ENCODE peak calls at places on chromosomes 16 and 17, in four cellular contexts. One of them, this sample, is unnamed. For H3K9me3, the result is how much of the 10 kb centered on the place peaks cover.

GRCh38 chr16:49828545-49829267 is 27.2 kb downstream of the ZNF423 start:
- DNase-seq in H1: no peak
- DNase-seq in HepG2: no peak
- DNase-seq in GM12878: no peak
- DNase-seq in this sample: no peak

GRCh38 chr17:30376621-30377452 is 1.9 kb upstream of the CPD start:
- DNase-seq in H1: no peak
- DNase-seq in HepG2: peak
- DNase-seq in GM12878: peak
- DNase-seq in this sample: no peak

GRCh38 chr17:45666641-45667040 is 117.5 kb upstream of the CRHR1 start:
- DNase-seq in H1: no peak
- DNase-seq in HepG2: no peak
- DNase-seq in GM12878: no peak
- DNase-seq in this sample: no peak

GRCh38 chr16:89093602-89094251 is at the start of gene ACSF3:
- DNase-seq in H1: no peak
- DNase-seq in HepG2: no peak
- DNase-seq in GM12878: no peak
- DNase-seq in this sample: no peak

GRCh38 chr17:2798679-2799078 is 2.4 kb downstream of the RAP1GAP2 start:
- DNase-seq in H1: no peak
- DNase-seq in HepG2: no peak
- DNase-seq in GM12878: no peak
- DNase-seq in this sample: no peak

GRCh38 chr17:36188891-36189306 is 7.7 kb downstream of the CCL3L1 start:
- DNase-seq in H1: no peak
- DNase-seq in HepG2: no peak
- DNase-seq in GM12878: peak
- DNase-seq in this sample: no peak

GRCh38 chr16:17343028-17343427 is 127.7 kb downstream of the XYLT1 start:
- DNase-seq in H1: no peak
- DNase-seq in HepG2: no peak
- DNase-seq in GM12878: peak
- DNase-seq in this sample: no peak

GRCh38 chr16:69564845-69565610 is 738 bp upstream of the NFAT5 start:
- DNase-seq in H1: no peak
- DNase-seq in HepG2: no peak
- DNase-seq in GM12878: no peak
- DNase-seq in this sample: no peak

GRCh38 chr17:57294629-57295501 is 38.5 kb downstream of the MSI2 start:
- DNase-seq in H1: no peak
- DNase-seq in HepG2: peak
- DNase-seq in GM12878: no peak
- DNase-seq in this sample: no peak

GRCh38 chr17:44878627-44879221 is 20.5 kb downstream of the EFTUD2 start:
- DNase-seq in H1: no peak
- DNase-seq in HepG2: peak
- DNase-seq in GM12878: no peak
- DNase-seq in this sample: no peak

GRCh38 chr17:44776628-44777393 is 18.0 kb downstream of the ADAM11 start:
- DNase-seq in H1: no peak
- DNase-seq in HepG2: no peak
- DNase-seq in GM12878: no peak
- DNase-seq in this sample: no peak

GRCh38 chr17:77235370-77236080 is 94.8 kb downstream of the SEC14L1 start:
- DNase-seq in H1: no peak
- DNase-seq in HepG2: no peak
- DNase-seq in GM12878: peak
- DNase-seq in this sample: no peak

GRCh38 chr16:46914556-46915201 is 30.5 kb downstream of the GPT2 start:
- DNase-seq in H1: no peak
- DNase-seq in HepG2: no peak
- DNase-seq in GM12878: no peak
- DNase-seq in this sample: no peak

GRCh38 chr17:42378597-42379594 is 9.3 kb downstream of the STAT3 start:
- DNase-seq in H1: no peak
- DNase-seq in HepG2: no peak
- DNase-seq in GM12878: peak
- DNase-seq in this sample: no peak

GRCh38 chr16:83934684-83934977 is 18.4 kb upstream of the OSGIN1 start:
- DNase-seq in H1: no peak
- DNase-seq in HepG2: no peak
- DNase-seq in GM12878: no peak
- DNase-seq in this sample: no peak

GRCh38 chr16:83932955-83933673 is 19.9 kb upstream of the OSGIN1 start:
- DNase-seq in H1: no peak
- DNase-seq in HepG2: no peak
- DNase-seq in GM12878: no peak
- DNase-seq in this sample: no peak

GRCh38 chr16:83935005-83935857 is 17.8 kb upstream of the OSGIN1 start:
- DNase-seq in H1: no peak
- DNase-seq in HepG2: no peak
- DNase-seq in GM12878: no peak
- DNase-seq in this sample: no peak

GRCh38 chr16:83935858-83936255 is 17.2 kb upstream of the OSGIN1 start:
- DNase-seq in H1: no peak
- DNase-seq in HepG2: no peak
- DNase-seq in GM12878: no peak
- DNase-seq in this sample: no peak

DNA sequence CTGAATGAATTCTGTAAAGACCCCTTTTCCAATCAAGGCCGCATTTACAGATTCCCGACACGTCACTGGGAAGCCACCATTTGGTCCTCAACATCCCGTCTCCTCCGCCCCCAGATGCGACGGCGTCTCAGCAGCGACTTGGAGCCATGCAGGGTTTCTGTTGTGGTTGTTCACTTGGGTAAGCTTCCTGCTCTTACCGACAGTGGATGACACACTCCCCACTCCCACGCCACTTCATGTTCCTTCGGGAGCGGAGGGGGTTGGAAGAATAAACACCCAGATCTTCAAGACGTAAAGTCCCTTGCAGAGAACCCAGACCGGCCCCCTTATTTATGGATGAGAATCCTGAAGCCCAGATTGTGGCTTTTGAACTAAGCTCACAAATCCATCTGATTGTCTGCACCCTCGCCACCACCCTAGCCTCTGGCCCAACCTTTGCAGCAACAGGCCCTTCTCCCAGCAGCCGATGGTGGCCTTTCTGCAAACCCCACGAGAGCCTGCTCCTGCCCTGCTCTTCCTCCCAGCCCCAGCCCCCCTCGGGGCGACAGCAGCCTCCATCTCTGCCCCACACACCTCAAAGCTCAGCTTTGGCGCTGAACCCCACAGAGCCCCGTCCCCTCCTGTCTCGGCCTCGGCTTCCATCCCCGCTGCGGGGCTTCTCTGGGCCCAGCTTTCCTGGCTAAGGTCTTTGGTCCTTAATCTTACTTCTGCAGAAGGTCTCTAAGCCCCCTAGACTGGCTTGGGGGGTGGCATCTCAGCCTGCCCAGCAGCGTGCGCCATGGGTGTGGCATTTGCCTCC is 19.0 kb upstream of the OSGIN1 start:
- DNase-seq in H1: no peak
- DNase-seq in HepG2: no peak
- DNase-seq in GM12878: no peak
- DNase-seq in this sample: no peak
- TF ChIP-seq YY1 in H1: no peak
- TF ChIP-seq YY1 in HepG2: no peak
- TF ChIP-seq YY1 in GM12878: no peak
- TF ChIP-seq YY1 in this sample: no peak

GRCh38 chr17:7380321-7380720 is 568 bp upstream of the TNK1 start:
- DNase-seq in H1: no peak
- DNase-seq in HepG2: no peak
- DNase-seq in GM12878: no peak
- DNase-seq in this sample: no peak
- TF ChIP-seq SUZ12 in H1: no peak
- TF ChIP-seq SUZ12 in HepG2: no peak
- TF ChIP-seq SUZ12 in GM12878: no peak
- TF ChIP-seq SUZ12 in this sample: no peak

DNA sequence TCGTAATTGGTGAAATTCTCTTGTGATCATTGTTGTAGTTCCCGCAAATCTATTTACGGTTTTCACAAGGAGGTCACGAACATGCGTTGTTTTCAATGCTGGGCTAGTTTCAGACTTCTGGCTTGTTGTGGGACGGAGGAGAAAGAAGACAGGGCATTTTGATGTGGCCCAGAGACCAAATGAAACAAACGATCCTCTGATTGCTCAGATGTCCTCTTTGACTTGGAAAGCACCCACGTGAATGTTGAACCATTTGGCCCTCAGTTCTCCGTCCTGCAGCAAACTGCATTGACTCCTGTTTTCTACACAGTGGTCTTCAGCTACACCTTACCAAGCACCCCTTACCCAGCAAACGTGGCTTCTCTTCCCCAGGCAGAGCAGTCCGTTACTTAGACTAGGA is 391.0 kb downstream of the WWOX start:
- DNase-seq in H1: no peak
- DNase-seq in HepG2: no peak
- DNase-seq in GM12878: no peak
- DNase-seq in this sample: no peak
- H3K9me3 ChIP-seq in H1: under half
- H3K9me3 ChIP-seq in HepG2: under half
- H3K9me3 ChIP-seq in GM12878: under half
- H3K9me3 ChIP-seq in this sample: under half

GRCh38 chr16:85879975-85880831 is 18.8 kb upstream of the IRF8 start:
- DNase-seq in H1: no peak
- DNase-seq in HepG2: no peak
- DNase-seq in GM12878: no peak
- DNase-seq in this sample: no peak

GRCh38 chr16:85881436-85881835 is 17.5 kb upstream of the IRF8 start:
- DNase-seq in H1: no peak
- DNase-seq in HepG2: no peak
- DNase-seq in GM12878: no peak
- DNase-seq in this sample: no peak

GRCh38 chr16:85878407-85878806 is 20.6 kb upstream of the IRF8 start:
- DNase-seq in H1: no peak
- DNase-seq in HepG2: no peak
- DNase-seq in GM12878: no peak
- DNase-seq in this sample: no peak

GRCh38 chr16:85882181-85882810 is 16.7 kb upstream of the IRF8 start:
- DNase-seq in H1: no peak
- DNase-seq in HepG2: no peak
- DNase-seq in GM12878: no peak
- DNase-seq in this sample: no peak

DNA sequence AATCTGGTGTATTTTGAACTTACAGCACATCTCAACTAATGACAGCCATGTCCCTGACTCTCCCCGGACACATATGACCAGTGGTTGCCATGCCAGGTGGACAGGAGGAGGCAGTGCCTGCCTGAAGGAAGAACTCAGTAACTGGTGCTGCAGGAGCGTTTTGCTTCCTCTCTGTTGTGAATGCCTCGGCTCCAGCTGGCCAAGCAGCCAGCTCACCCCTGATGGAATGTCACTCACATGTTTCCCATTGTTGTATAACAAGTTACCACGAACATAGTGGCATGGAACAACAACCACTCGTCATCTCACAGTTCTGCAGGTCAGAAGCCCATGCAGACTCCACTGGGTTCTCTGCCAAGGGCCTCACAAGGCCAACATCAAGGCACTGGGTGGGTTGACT is 20.1 kb upstream of the IRF8 start:
- DNase-seq in H1: no peak
- DNase-seq in HepG2: no peak
- DNase-seq in GM12878: no peak
- DNase-seq in this sample: no peak
- TF ChIP-seq YY1 in H1: no peak
- TF ChIP-seq YY1 in HepG2: no peak
- TF ChIP-seq YY1 in GM12878: no peak
- TF ChIP-seq YY1 in this sample: no peak

DNA sequence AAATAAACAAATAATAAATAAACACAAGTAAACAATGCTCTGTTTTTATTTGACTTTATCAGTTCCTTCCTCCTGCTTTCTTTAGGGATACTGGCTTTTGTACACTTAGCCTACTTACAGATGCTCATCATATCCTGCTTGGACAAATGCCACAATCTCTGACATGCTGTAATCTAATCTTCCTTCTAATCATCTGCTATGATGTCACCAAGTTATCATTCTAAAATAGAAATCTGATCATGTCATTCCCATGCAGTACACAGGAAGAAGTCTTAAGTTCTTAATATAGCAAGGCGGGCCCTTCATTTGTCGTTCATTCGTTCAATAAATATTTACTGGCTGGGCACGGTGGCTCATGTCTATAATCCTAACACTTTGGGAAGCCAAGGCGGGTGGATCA is 9.1 kb upstream of the UBB start:
- DNase-seq in H1: no peak
- DNase-seq in HepG2: no peak
- DNase-seq in GM12878: no peak
- DNase-seq in this sample: no peak
- TF ChIP-seq SUZ12 in H1: no peak
- TF ChIP-seq SUZ12 in HepG2: no peak
- TF ChIP-seq SUZ12 in GM12878: no peak
- TF ChIP-seq SUZ12 in this sample: no peak

DNA sequence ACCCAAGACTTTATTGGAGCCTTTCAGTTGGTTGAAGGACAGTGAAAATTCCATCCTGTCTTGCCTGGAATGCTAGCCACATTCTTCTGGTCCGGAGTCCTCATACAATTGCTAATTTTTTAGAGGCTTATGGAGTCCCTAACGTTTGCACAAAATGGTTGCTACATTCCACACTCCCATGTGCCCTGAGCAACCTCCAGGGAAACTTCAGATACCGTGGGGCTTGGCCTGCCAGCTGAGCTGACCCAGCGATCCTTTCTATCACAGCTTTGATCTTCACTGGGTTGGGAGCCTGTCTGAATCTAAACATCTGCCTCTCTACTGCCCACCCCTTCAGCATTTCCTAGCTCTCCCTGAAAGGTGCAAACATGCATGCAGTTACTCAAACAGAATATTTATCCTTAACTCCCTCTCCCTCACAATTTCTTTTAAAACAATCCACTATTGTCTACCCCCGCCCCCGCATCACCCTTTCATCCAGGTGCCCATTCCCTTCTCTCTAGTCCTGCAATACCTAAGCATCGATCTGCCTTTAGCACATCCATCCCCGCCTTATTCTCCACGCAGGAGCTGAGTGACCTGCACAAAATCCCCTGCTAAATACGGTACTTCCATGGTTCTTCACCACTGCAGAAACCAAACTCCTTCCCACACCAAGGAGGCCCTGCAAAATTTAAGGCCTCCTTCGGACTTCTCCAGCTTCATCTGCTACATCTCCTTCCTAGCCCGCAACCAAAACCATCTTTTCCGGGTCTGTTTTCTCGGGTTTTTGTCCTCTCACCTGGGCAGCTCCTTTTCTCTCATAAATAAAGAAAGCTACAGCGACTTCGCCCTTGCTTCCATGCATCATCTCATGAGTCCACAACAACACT is 795 bp upstream of the GAN start:
- DNase-seq in H1: peak
- DNase-seq in HepG2: peak
- DNase-seq in GM12878: no peak
- DNase-seq in this sample: peak
- H3K9me3 ChIP-seq in H1: under half
- H3K9me3 ChIP-seq in HepG2: under half
- H3K9me3 ChIP-seq in GM12878: under half
- H3K9me3 ChIP-seq in this sample: under half

DNA sequence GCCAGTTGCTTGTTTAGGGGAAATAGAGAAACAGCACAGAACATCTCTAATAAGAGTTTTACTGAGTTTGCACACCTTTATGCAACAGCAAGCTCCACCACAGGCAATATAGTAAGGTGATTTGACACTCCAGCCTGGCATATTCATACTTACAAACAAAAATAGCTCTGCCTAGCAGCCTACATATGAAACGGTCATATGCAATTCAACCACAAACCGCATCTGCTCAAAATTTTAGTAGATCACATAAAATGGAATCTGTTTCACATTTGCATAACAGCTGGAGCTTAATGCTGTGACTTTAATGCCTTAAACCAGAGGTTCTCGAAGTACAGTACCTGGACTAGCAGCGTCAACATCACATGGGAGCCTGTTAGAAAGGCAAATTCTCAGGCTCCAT is 578.5 kb downstream of the CDH11 start:
- DNase-seq in H1: no peak
- DNase-seq in HepG2: no peak
- DNase-seq in GM12878: no peak
- DNase-seq in this sample: no peak
- TF ChIP-seq YY1 in H1: no peak
- TF ChIP-seq YY1 in HepG2: no peak
- TF ChIP-seq YY1 in GM12878: no peak
- TF ChIP-seq YY1 in this sample: no peak

This sample was measured in NT2/D1.